ENCODE peak calls at places on chromosomes 16 and 17, in nine cellular contexts. U, X, B, Q, V, I, N, L and Y are unnamed samples.

GRCh38 chr17:29042679-29043538 is at the start of gene PIPOX:
- DNase-seq in X (no peak), U (no peak), Q (no peak), B (no peak), N (peak; percentile 94), I (peak; percentile 94), V (peak; percentile 98), L (no peak), Y (no peak)

GRCh38 chr17:44219636-44220210 is at the start of gene UBTF:
- DNase-seq in I (no peak), V (peak; percentile 75), Q (peak; percentile 67), B (peak; percentile 59), X (peak; percentile 80), U (no peak), N (peak; percentile 84), L (no peak), Y (peak; percentile 73)

GRCh38 chr17:42120161-42121065 is 754 bp downstream of the KAT2A start:
- DNase-seq in U (peak; percentile 82), Q (no peak), B (no peak), N (no peak), V (peak; percentile 67), L (no peak), I (no peak), X (no peak), Y (no peak)

GRCh38 chr17:29572691-29573557 is 4.4 kb downstream of the TP53I13 start:
- DNase-seq in N (peak; percentile 66), V (peak; percentile 67), X (peak; percentile 73), Q (peak; percentile 32), L (no peak), B (no peak), U (no peak), I (no peak), Y (peak; percentile 82)

GRCh38 chr17:4607261-4607731 is 23.0 kb downstream of the SMTNL2 start:
- DNase-seq in V (no peak), X (no peak), N (no peak), L (no peak), I (no peak), U (no peak), Q (no peak), B (no peak), Y (no peak)

GRCh38 chr16:73082608-73083007 is 34.7 kb upstream of the ZFHX3 start:
- DNase-seq in L (no peak), Q (no peak), V (no peak), I (no peak), N (peak; percentile 85), U (no peak), X (no peak), B (peak; percentile 82), Y (no peak)

GRCh38 chr16:30535777-30536190 is 1.1 kb upstream of the ZNF747 start:
- DNase-seq in I (peak; percentile 49), N (peak; percentile 78), L (peak; percentile 31), U (no peak), X (peak; percentile 70), V (peak; percentile 87), Q (peak; percentile 42), B (peak; percentile 30), Y (peak; percentile 85)

GRCh38 chr16:19167710-19168172 is 299 bp upstream of the SYT17 start:
- DNase-seq in Q (no peak), X (peak; percentile 67), N (peak; percentile 80), I (peak; percentile 50), V (peak; percentile 89), U (peak; percentile 80), L (peak; percentile 60), B (peak; percentile 79), Y (peak; percentile 68)

GRCh38 chr16:57608462-57609113 is 19.8 kb upstream of the ADGRG1 start:
- DNase-seq in I (no peak), X (no peak), V (no peak), B (no peak), Q (no peak), N (no peak), U (no peak), L (no peak), Y (no peak)

GRCh38 chr17:78179372-78179771 is 7.5 kb downstream of the TK1 start:
- DNase-seq in X (no peak), L (no peak), Q (no peak), U (no peak), N (no peak), I (no peak), V (no peak), B (peak; percentile 53), Y (no peak)

GRCh38 chr17:48062273-48062672 is 14.1 kb downstream of the NFE2L1 start:
- DNase-seq in B (no peak), V (no peak), I (no peak), X (no peak), Q (no peak), L (no peak), U (no peak), N (no peak), Y (no peak)

GRCh38 chr16:56102159-56102798 is 89.0 kb upstream of the GNAO1 start:
- DNase-seq in X (peak; percentile 61), L (no peak), Q (no peak), B (no peak), U (no peak), N (peak; percentile 57), V (peak; percentile 11), I (no peak), Y (no peak)

GRCh38 chr17:45228985-45229517 is 7.4 kb downstream of the FMNL1 start:
- DNase-seq in L (no peak), U (peak; percentile 99), I (no peak), X (peak; percentile 89), N (peak; percentile 42), V (peak; percentile 64), B (peak; percentile 77), Q (peak; percentile 79), Y (peak; percentile 94)

DNA sequence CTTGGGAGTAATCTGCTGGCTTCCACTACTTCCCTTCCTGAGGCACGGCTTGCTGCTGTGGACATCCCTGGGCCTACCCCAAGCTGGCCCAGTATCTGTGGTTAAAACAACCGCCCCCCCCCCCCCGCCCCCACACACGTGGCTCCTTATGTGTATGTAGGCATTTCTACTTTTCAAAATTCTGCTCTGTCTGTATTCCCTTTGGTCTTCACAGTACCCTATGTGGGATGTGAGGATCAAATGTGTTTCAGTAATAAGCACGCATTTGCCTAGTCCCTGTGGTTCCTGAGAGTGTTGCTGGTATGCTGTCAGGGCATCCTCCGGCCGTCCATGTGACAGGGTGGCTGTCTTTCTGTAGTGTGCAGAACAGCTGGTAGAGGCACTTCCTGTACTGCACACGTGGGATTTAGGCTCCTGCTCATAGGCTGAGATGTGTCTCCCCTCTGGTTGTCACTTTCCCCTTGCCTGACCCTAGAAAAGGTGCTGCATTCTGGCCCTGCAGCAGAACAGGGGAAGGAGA is 2.2 kb downstream of the NT5M start:
- DNase-seq in N (no peak), B (no peak), L (no peak), X (no peak), V (no peak), I (no peak), U (no peak), Q (peak; percentile 24), Y (no peak)
- H3K27ac ChIP-seq in N (no peak overlapping the region), B (no peak overlapping the region), L (no peak overlapping the region), X (peak overlapping the region; percentile 79), V (no peak overlapping the region), I (no peak overlapping the region), U (no peak overlapping the region), Q (no peak overlapping the region), Y (no peak overlapping the region)

DNA sequence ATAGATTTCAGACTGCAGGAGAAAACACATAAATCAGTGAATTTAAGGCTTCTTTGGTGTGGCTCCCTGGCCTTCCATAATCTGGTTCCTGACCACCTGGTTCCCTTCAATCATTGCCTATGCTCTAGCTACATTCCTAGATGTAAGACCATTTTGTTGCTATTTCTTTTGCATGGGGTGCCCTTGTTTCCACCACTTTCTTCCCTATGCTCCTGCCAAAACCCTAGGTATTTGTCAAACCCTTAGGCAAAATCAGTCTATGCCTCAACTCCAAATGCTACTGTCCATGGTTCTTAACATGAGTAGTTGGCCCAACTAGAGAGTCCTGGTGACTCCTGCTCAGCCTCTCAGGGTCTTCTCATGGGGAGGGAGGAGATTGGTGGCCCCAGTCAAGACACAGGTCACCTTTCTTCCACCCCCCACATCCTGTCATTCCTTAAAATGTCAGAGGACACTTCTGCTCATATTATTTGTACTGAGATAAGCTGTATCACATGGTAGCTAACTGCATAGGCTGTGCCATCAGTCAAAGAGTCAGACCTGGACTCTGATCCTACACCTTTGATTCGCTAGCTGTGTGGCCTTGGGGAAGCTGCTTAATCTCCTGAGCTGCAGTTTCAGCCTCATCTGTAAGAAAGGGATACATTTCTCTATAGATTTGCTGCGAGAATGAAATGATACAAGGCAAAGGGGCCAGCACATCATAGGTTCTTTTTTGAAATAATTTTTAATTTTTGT is 15.0 kb downstream of the ACSM5 start:
- DNase-seq in L (no peak), I (no peak), B (no peak), V (no peak), Q (no peak), X (no peak), U (no peak), N (no peak), Y (no peak)
- H3K27ac ChIP-seq in L (no peak overlapping the region), I (no peak overlapping the region), B (no peak overlapping the region), V (no peak overlapping the region), Q (no peak overlapping the region), X (no peak overlapping the region), U (no peak overlapping the region), N (no peak overlapping the region), Y (no peak overlapping the region)

DNA sequence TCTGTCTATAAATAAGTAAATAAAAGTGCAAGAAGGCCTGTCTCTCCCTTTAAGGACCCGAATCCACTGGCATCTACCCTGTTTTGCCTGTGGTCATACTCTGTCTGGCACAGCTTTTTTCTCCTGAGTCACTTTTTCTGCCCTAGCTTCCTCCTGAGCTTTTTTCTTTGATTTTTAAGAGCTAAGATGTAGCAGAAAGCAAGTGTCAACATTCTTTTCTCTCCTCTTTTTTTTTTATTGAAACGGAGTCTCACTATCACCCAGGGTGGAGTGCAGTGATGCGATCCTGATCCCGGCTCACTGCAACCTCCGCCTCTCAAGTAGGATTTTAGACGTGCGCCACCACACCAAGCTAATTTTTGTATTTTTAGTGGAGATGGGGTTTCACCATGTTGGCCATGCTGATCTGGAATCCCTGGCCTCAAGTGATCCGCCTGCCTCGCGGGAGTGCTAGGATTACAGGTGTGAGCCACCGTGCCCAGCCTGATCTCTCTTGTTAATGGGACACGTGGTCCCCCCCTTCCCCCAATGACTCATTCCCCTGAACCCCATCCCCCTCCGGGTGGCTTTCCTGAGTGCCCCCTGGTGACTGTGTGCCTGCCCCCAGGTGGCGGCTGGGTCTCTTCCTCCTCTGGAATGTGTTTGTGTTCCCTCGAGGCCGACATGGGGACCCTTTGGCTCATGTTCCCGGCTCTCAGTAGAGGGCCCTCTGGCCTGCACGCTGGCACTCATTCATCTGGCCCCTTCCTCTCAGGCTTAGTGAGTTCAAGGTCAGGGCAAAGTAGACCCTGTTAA is 14.2 kb downstream of the C16orf90 start:
- DNase-seq in B (no peak), I (peak; percentile 38), L (no peak), V (peak; percentile 50), N (peak; percentile 42), U (no peak), Q (no peak), X (no peak), Y (no peak)
- H3K27ac ChIP-seq in B (no peak overlapping the region), I (peak overlapping the region; percentile 12), L (no peak overlapping the region), V (peak overlapping the region; percentile 78), N (peak overlapping the region; percentile 48), U (no peak overlapping the region), Q (no peak overlapping the region), X (peak overlapping the region; percentile 52), Y (no peak overlapping the region)

DNA sequence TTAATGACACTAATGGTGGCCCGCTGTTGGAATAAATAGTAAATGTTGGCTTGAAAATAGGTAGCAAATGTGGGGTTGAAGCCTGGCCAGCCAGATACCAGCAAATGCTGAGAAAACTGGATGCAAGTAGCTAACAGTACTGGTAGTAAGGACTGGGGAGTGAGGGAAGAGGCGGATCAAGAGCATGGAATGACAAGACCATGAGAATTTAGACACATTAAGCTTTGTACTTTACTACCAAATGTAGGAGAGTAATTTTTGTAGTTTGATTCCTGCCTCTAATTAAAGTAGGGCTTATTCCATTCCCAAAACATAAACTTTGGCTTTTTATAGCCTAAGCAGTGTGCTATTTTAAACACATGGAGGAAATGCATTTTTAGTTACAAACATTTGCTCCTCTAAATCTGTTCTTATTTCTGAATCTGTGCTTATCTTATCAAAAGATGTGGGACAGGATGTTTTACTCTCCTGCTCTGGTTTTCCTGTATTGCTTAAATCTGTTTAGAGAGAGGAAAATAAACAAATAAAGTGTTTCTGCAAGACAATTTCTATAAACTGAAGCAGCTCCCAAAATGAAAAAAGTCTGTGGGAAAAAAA is 44.1 kb downstream of the CFDP1 start:
- DNase-seq in B (no peak), U (no peak), V (no peak), Q (no peak), X (no peak), N (no peak), L (no peak), I (no peak), Y (no peak)
- H3K27ac ChIP-seq in B (no peak overlapping the region), U (no peak overlapping the region), V (no peak overlapping the region), Q (no peak overlapping the region), X (peak overlapping the region; percentile 56), N (no peak overlapping the region), L (no peak overlapping the region), I (no peak overlapping the region), Y (no peak overlapping the region)